ENCODE peak calls at places on chromosomes 2 and 18, in five cellular contexts. One of them, this sample, is unnamed.
A peak's percentile ranks its signal among the peaks of the same experiment; 100 is the strongest.

GRCh38 chr2:9191044-9191481 is 15.5 kb upstream of the ASAP2 start:
- DNase-seq in heart right ventricle: peak; percentile 80
- DNase-seq in HTR-8/SVneo: no peak
- DNase-seq in GM03348: peak; percentile 90
- DNase-seq in cardiac fibroblast: peak; percentile 97
- DNase-seq in this sample: no peak

GRCh38 chr2:101753207-101753616 is 55.7 kb downstream of the MAP4K4 start:
- DNase-seq in heart right ventricle: no peak
- DNase-seq in HTR-8/SVneo: no peak
- DNase-seq in GM03348: no peak
- DNase-seq in cardiac fibroblast: peak; percentile 46
- DNase-seq in this sample: no peak

GRCh38 chr18:69387181-69387580 is 13.5 kb upstream of the DOK6 start:
- DNase-seq in heart right ventricle: no peak
- DNase-seq in HTR-8/SVneo: no peak
- DNase-seq in GM03348: no peak
- DNase-seq in cardiac fibroblast: no peak
- DNase-seq in this sample: no peak

GRCh38 chr2:99682280-99683060 is 192.7 kb upstream of the REV1 start:
- DNase-seq in heart right ventricle: no peak
- DNase-seq in HTR-8/SVneo: no peak
- DNase-seq in GM03348: peak; percentile 78
- DNase-seq in cardiac fibroblast: peak; percentile 19
- DNase-seq in this sample: no peak

GRCh38 chr2:186058604-186059003 is 320.0 kb downstream of the FSIP2 start:
- DNase-seq in heart right ventricle: no peak
- DNase-seq in HTR-8/SVneo: no peak
- DNase-seq in GM03348: no peak
- DNase-seq in cardiac fibroblast: no peak
- DNase-seq in this sample: no peak

GRCh38 chr18:61690418-61691138 is 202.2 kb downstream of the RNF152 start:
- DNase-seq in heart right ventricle: no peak
- DNase-seq in HTR-8/SVneo: no peak
- DNase-seq in GM03348: no peak
- DNase-seq in cardiac fibroblast: no peak
- DNase-seq in this sample: no peak

GRCh38 chr2:50051374-50051773 is 897.1 kb upstream of the FSHR start:
- DNase-seq in heart right ventricle: no peak
- DNase-seq in HTR-8/SVneo: no peak
- DNase-seq in GM03348: no peak
- DNase-seq in cardiac fibroblast: no peak
- DNase-seq in this sample: no peak

GRCh38 chr18:3579701-3580100 is 129.7 kb downstream of the TGIF1 start:
- DNase-seq in heart right ventricle: no peak
- DNase-seq in HTR-8/SVneo: peak; percentile 65
- DNase-seq in GM03348: peak; percentile 80
- DNase-seq in cardiac fibroblast: peak; percentile 89
- DNase-seq in this sample: no peak

GRCh38 chr2:96537734-96538486 is 1.4 kb downstream of the ARID5A start:
- DNase-seq in heart right ventricle: no peak
- DNase-seq in HTR-8/SVneo: no peak
- DNase-seq in GM03348: no peak
- DNase-seq in cardiac fibroblast: no peak
- DNase-seq in this sample: no peak

GRCh38 chr2:230861564-230862255 is 3.0 kb upstream of the ITM2C start:
- DNase-seq in heart right ventricle: no peak
- DNase-seq in HTR-8/SVneo: no peak
- DNase-seq in GM03348: no peak
- DNase-seq in cardiac fibroblast: no peak
- DNase-seq in this sample: no peak

GRCh38 chr18:73715228-73715670 is 432.4 kb downstream of the FBXO15 start:
- DNase-seq in heart right ventricle: no peak
- DNase-seq in HTR-8/SVneo: no peak
- DNase-seq in GM03348: no peak
- DNase-seq in cardiac fibroblast: peak; percentile 59
- DNase-seq in this sample: no peak

GRCh38 chr2:211401328-211401727 is 844.9 kb downstream of the CPS1 start:
- DNase-seq in heart right ventricle: no peak
- DNase-seq in HTR-8/SVneo: no peak
- DNase-seq in GM03348: no peak
- DNase-seq in cardiac fibroblast: no peak
- DNase-seq in this sample: no peak

GRCh38 chr18:23406271-23406787 is 46.8 kb upstream of the RIOK3 start:
- DNase-seq in heart right ventricle: no peak
- DNase-seq in HTR-8/SVneo: no peak
- DNase-seq in GM03348: peak; percentile 29
- DNase-seq in cardiac fibroblast: peak; percentile 59
- DNase-seq in this sample: no peak

This sample was measured in H54.